ENCODE peak calls at places on chromosomes 11 and 22, in seven cellular contexts. K is body of pancreas, P is neural crest cell, C is HCT116, N is GM06990, Z is pancreas, F is mucosa of descending colon. A is an unnamed sample.

GRCh38 chr11:107785401-107785800 is 73.2 kb downstream of the SLC35F2 start:
- DNase-seq in K (no peak), P (no peak), C (no peak), N (no peak), Z (no peak), F (no peak), A (no peak)

GRCh38 chr11:65452806-65453490 is 30.4 kb downstream of the NEAT1 start:
- DNase-seq in K (no peak), P (no peak), C (no peak), N (no peak), Z (no peak), F (no peak), A (no peak)

GRCh38 chr22:26524870-26525269 is 12.6 kb upstream of the TFIP11 start:
- DNase-seq in K (peak), P (no peak), C (no peak), N (no peak), Z (no peak), F (no peak), A (no peak)

GRCh38 chr22:31852691-31853370 is 91.5 kb upstream of the YWHAH start:
- DNase-seq in K (no peak), P (no peak), C (no peak), N (no peak), Z (no peak), F (no peak), A (no peak)

GRCh38 chr22:44338183-44338812 is 25.5 kb upstream of the SHISAL1 start:
- DNase-seq in K (no peak), P (no peak), C (no peak), N (no peak), Z (no peak), F (no peak), A (no peak)

GRCh38 chr11:107691003-107691402 is 20.9 kb downstream of the SLN start:
- DNase-seq in K (no peak), P (no peak), C (no peak), N (no peak), Z (no peak), F (no peak), A (no peak)

GRCh38 chr11:84581083-84581482 is 1046.1 kb downstream of the DLG2 start:
- DNase-seq in K (no peak), P (no peak), C (no peak), N (no peak), Z (no peak), F (no peak), A (no peak)

GRCh38 chr11:22680628-22681027 is 14.2 kb downstream of the GAS2 start:
- DNase-seq in K (peak), P (no peak), C (no peak), N (no peak), Z (no peak), F (no peak), A (no peak)

GRCh38 chr11:13781153-13781552 is 112.7 kb downstream of the FAR1 start:
- DNase-seq in K (no peak), P (no peak), C (no peak), N (no peak), Z (no peak), F (no peak), A (no peak)

GRCh38 chr11:78080818-78081495 is 1.3 kb upstream of the NDUFC2 start:
- DNase-seq in K (no peak), P (no peak), C (no peak), N (no peak), Z (no peak), F (no peak), A (no peak)

GRCh38 chr11:86360775-86361395 is 13.8 kb upstream of the CCDC81 start:
- DNase-seq in K (no peak), P (no peak), C (peak), N (no peak), Z (no peak), F (no peak), A (no peak)

GRCh38 chr11:57639321-57640067 is 10.2 kb downstream of the YPEL4 start:
- DNase-seq in K (no peak), P (peak), C (no peak), N (no peak), Z (no peak), F (no peak), A (peak)

GRCh38 chr11:65645710-65646109 is 7.8 kb downstream of the SIPA1 start:
- DNase-seq in K (no peak), P (no peak), C (no peak), N (no peak), Z (peak), F (no peak), A (no peak)

DNA sequence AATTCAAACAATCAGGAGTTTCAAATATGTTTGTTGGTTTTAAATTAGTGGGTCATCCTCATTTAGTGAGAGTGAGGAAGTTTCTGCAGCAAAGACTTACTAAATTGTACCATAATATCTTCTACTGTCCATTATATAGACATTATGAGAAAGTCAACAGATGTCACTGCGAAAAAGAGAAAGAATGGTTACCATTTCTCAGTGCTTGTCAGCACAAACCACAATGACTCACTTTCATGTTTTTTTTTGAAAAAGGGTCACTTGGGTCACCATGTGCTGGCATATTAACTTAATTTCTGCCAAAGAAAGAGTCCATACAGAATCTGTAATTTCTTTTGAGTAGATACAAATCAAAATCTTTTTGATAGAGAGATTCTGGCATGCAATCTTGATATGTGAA is 924.6 kb upstream of the FAT3 start:
- DNase-seq in K (no peak), P (no peak), C (no peak), N (no peak), Z (no peak), F (no peak), A (no peak)
- TF ChIP-seq CTCF in K (no peak), P (no peak), C (no peak), N (no peak), Z (no peak), F (no peak), A (no peak)

GRCh38 chr11:61131586-61131985 is 29.3 kb downstream of the CD5 start:
- DNase-seq in K (no peak), P (no peak), C (no peak), N (no peak), Z (no peak), F (no peak), A (no peak)

GRCh38 chr11:61131186-61131585 is 28.9 kb downstream of the CD5 start:
- DNase-seq in K (no peak), P (no peak), C (no peak), N (no peak), Z (no peak), F (no peak), A (no peak)

GRCh38 chr11:61127991-61128390 is 25.7 kb downstream of the CD5 start:
- DNase-seq in K (no peak), P (no peak), C (no peak), N (no peak), Z (no peak), F (no peak), A (no peak)

GRCh38 chr11:61128947-61129346 is 26.7 kb downstream of the CD5 start:
- DNase-seq in K (no peak), P (no peak), C (no peak), N (no peak), Z (no peak), F (no peak), A (no peak)

GRCh38 chr11:61129608-61130523 is 27.6 kb downstream of the CD5 start:
- DNase-seq in K (peak), P (peak), C (peak), N (peak), Z (peak), F (peak), A (peak)
- TF ChIP-seq CTCF in K (peak), P (peak), C (peak), N (peak), Z (peak), F (peak), A (peak)

GRCh38 chr11:127791844-127792243 is 791.3 kb upstream of the KIRREL3 start:
- DNase-seq in K (no peak), P (no peak), C (no peak), N (no peak), Z (no peak), F (no peak), A (no peak)
- TF ChIP-seq CTCF in K (no peak), P (no peak), C (no peak), N (no peak), Z (no peak), F (no peak), A (no peak)

DNA sequence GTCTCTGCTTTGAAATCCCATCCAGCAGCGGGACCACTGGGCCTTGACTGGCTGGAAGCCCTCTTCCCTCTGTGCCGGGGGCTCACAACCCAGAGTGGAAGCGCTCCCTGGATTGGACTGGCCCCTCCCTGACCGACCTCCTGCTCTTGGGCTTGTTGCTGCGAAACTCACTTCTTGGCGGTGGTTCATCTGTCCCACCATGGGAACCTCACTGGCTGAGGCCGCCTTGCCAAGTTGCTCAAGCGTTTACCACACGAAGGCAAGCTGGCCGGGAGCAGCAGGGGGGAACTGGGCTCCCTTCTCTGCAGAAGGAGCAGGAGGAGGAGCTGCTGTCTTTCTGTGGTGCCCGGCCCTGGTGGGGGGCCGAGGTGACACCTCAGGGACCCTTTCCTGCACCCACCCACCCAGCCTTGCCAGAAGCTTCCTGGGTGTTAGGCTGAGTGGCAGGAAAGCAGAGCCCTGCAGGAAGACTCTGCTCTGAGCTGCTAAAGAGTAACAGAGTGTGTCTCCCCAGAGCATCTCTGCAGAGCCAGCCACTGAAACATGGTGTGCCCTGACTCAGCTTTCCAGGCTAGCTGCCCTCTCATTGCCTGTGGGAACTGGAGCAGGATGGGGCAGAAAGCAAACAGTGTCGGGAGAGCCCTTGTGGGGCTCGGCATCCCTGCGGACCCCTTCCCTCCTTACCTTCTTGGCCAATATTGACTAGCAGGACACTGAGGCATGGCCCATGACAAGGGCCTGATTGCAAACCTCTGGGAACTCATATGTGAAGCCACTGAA is 88.5 kb upstream of the ALX4 start:
- DNase-seq in K (no peak), P (no peak), C (no peak), N (no peak), Z (no peak), F (no peak), A (no peak)
- TF ChIP-seq CTCF in K (no peak), P (no peak), C (no peak), N (no peak), Z (no peak), F (no peak), A (no peak)

GRCh38 chr11:102788334-102789035 is 8.1 kb upstream of the MMP10 start:
- DNase-seq in K (no peak), P (no peak), C (no peak), N (no peak), Z (no peak), F (no peak), A (no peak)
- TF ChIP-seq CTCF in K (no peak), P (no peak), C (no peak), N (no peak), Z (no peak), F (no peak), A (no peak)

GRCh38 chr11:109425554-109425953 is 3.6 kb downstream of the C11orf87 start:
- DNase-seq in K (no peak), P (no peak), C (no peak), N (no peak), Z (no peak), F (no peak), A (no peak)
- TF ChIP-seq CTCF in K (no peak), P (no peak), C (no peak), N (no peak), Z (no peak), F (no peak), A (no peak)

GRCh38 chr11:129785383-129786111 is 30.1 kb upstream of the TMEM45B start:
- DNase-seq in K (no peak), P (no peak), C (no peak), N (no peak), Z (no peak), F (no peak), A (no peak)
- TF ChIP-seq CTCF in K (no peak), P (no peak), C (peak), N (peak), Z (no peak), F (no peak), A (no peak)

DNA sequence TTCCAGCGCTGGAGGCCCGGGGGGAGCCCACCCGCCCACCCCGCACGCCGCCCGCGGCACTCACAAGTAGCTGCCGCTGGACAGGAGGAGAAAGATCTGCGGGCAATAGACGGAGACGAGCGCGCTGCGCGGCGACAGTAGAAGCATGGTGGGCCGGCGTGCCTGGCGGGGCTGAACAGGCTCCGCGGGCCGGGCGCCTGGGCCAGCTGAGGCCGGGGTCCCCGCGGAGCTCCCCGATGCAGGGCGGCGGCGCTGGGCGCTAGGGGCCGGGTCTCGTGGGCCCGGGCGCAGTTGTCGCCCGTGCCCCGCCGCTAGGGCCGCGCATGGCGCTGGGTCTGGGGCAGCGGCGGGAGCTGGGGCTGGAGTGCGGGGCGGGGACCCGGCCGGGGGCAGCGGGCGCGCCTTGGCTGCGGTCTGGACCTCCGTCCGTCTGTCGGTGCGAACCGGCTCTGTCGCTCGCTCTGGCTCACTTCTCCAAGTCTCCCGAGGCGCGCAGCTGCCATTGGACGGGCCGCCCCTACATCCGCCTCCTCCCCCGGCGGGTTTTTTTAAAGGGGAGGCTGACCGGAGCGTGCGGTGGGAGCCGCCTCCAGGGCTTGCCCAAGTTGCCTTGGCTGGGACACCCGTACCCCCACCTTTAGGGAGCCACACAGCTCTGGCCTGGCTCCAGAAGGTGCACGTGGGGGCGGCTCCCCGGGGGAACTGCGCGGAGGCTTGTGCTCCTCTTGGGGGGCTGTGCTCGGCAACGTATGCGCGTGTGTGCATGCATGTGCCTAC is 4.7 kb downstream of the WNT7B start:
- DNase-seq in K (no peak), P (no peak), C (no peak), N (no peak), Z (no peak), F (no peak), A (no peak)
- TF ChIP-seq CTCF in K (no peak), P (no peak), C (no peak), N (no peak), Z (no peak), F (no peak), A (no peak)

GRCh38 chr11:1471736-1472135 is 14.8 kb downstream of the MOB2 start:
- DNase-seq in K (no peak), P (no peak), C (no peak), N (no peak), Z (no peak), F (no peak), A (no peak)

GRCh38 chr11:1472180-1473005 is 14.2 kb downstream of the MOB2 start:
- DNase-seq in K (no peak), P (no peak), C (no peak), N (no peak), Z (peak), F (peak), A (no peak)

GRCh38 chr11:1473786-1474185 is 12.8 kb downstream of the MOB2 start:
- DNase-seq in K (no peak), P (no peak), C (no peak), N (no peak), Z (peak), F (peak), A (no peak)

GRCh38 chr11:1470681-1471611 is 15.6 kb downstream of the MOB2 start:
- DNase-seq in K (no peak), P (no peak), C (no peak), N (no peak), Z (peak), F (no peak), A (no peak)

DNA sequence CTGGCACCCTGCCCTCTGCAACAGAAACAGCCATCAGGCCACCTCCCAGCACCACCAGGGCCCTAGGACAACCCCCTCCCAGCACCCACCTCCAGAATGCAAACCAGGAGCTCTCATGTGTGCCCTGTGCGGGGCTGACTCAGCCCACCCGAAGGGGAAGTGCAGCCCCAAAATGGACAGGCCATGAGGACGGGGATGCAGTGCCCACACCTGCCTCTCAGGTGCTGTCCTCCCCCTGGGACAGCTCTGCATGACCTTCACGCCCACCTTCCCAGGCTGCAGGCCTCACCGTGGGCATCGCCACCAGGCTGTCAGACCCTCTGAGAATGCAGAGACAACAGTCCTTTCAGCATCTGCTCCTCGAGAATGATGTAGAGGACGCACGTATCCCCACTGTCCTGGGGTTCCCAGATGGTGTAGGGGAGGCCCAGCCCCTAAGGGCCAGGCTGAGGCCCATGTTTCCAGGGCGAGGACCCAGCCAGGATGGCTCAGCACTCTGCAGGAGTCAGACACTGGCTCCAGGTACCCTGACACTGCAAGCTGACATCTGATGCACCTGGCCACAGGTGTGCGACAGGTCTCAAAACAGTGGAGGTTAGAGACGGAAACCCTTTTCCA is 13.5 kb downstream of the MOB2 start:
- DNase-seq in K (no peak), P (no peak), C (no peak), N (no peak), Z (peak), F (peak), A (no peak)
- TF ChIP-seq CTCF in K (no peak), P (no peak), C (no peak), N (no peak), Z (no peak), F (no peak), A (no peak)

DNA sequence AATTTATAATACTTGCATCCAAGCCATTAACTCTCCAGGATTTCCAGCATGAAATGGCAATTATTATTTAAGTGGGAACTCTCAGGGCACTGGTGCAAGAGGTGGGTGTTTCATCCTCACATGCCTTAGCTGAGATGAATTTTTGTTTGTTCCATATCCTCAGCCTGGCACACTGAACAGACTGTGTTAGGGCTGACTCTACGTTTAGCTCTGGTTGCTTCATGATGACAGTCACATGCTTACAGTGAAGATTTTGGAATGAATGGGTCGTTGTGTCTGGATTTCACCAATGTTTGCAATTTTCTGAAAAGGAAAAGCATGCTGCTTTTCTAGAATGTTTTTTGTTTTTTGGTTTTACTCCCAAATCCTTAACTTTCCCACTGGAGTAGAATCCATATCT is 246.6 kb downstream of the INSC start:
- DNase-seq in K (no peak), P (no peak), C (no peak), N (no peak), Z (no peak), F (no peak), A (no peak)
- TF ChIP-seq CTCF in K (no peak), P (no peak), C (no peak), N (no peak), Z (no peak), F (no peak), A (no peak)